ENCODE peak calls at places on chromosome 16, in four cellular contexts. N is hepatocyte, Z is neural progenitor cell, Y is MM.1S. M is an unnamed sample.

GRCh38 chr16:89507834-89508590 is at the start of gene SPG7:
- DNase-seq in N (peak; percentile 95), Z (peak; percentile 96), Y (peak; percentile 75), M (peak; percentile 84)

GRCh38 chr16:21589551-21589950 is 9.8 kb upstream of the METTL9 start:
- DNase-seq in N (no peak), Z (no peak), Y (no peak), M (no peak)

GRCh38 chr16:12340151-12340733 is 363.7 kb downstream of the SNX29 start:
- DNase-seq in N (peak; percentile 69), Z (peak; percentile 64), Y (peak; percentile 24), M (peak; percentile 60)

GRCh38 chr16:56880685-56881084 is 15.7 kb downstream of the SLC12A3 start:
- DNase-seq in N (no peak), Z (no peak), Y (no peak), M (no peak)

GRCh38 chr16:56389554-56389953 is 35.8 kb downstream of the AMFR start:
- DNase-seq in N (no peak), Z (no peak), Y (no peak), M (peak; percentile 46)

GRCh38 chr16:68790130-68790761 is 53.1 kb upstream of the TANGO6 start:
- DNase-seq in N (peak; percentile 57), Z (peak; percentile 20), Y (no peak), M (peak; percentile 85)

GRCh38 chr16:22688463-22688862 is 125.5 kb upstream of the HS3ST2 start:
- DNase-seq in N (no peak), Z (no peak), Y (no peak), M (no peak)

GRCh38 chr16:49696414-49697101 is 159.4 kb downstream of the ZNF423 start:
- DNase-seq in N (no peak), Z (peak; percentile 91), Y (no peak), M (no peak)

GRCh38 chr16:16124974-16125373 is 98.3 kb downstream of the ABCC6 start:
- DNase-seq in N (no peak), Z (no peak), Y (no peak), M (no peak)

GRCh38 chr16:71474864-71475263 is 12.8 kb upstream of the ZNF23 start:
- DNase-seq in N (no peak), Z (no peak), Y (no peak), M (peak; percentile 90)

GRCh38 chr16:81140930-81141780 is 45.0 kb upstream of the GCSH start:
- DNase-seq in N (no peak), Z (peak; percentile 31), Y (no peak), M (peak; percentile 12)

GRCh38 chr16:64830653-64831052 is 291.2 kb downstream of the CDH11 start:
- DNase-seq in N (no peak), Z (no peak), Y (no peak), M (peak; percentile 16)

GRCh38 chr16:63361032-63361624 is 1324.9 kb upstream of the CDH8 start:
- DNase-seq in N (peak; percentile 68), Z (peak; percentile 74), Y (peak; percentile 74), M (peak; percentile 52)

GRCh38 chr16:61926766-61927165 is 109.5 kb downstream of the CDH8 start:
- DNase-seq in N (no peak), Z (no peak), Y (no peak), M (peak; percentile 31)

GRCh38 chr16:87828071-87828971 is 41.0 kb downstream of the SLC7A5 start:
- DNase-seq in N (no peak), Z (no peak), Y (no peak), M (no peak)

GRCh38 chr16:3038256-3038655 is 1.5 kb upstream of the BICDL2 start:
- DNase-seq in N (peak; percentile 71), Z (no peak), Y (no peak), M (no peak)

GRCh38 chr16:19886061-19886792 is 1.6 kb upstream of the GPRC5B start:
- DNase-seq in N (peak; percentile 83), Z (peak; percentile 81), Y (peak; percentile 83), M (peak; percentile 83)

GRCh38 chr16:49597796-49598195 is 224.2 kb downstream of the C16orf78 start:
- DNase-seq in N (no peak), Z (no peak), Y (no peak), M (no peak)

GRCh38 chr16:54856871-54857270 is 73.8 kb upstream of the IRX5 start:
- DNase-seq in N (no peak), Z (no peak), Y (no peak), M (no peak)

GRCh38 chr16:10027553-10027952 is 154.7 kb downstream of the GRIN2A start:
- DNase-seq in N (no peak), Z (no peak), Y (no peak), M (no peak)

GRCh38 chr16:56670640-56670934 is 973 bp downstream of the MT1H start:
- DNase-seq in N (no peak), Z (no peak), Y (no peak), M (no peak)

GRCh38 chr16:85746431-85747227 is 4.3 kb downstream of the C16orf74 start:
- DNase-seq in N (no peak), Z (no peak), Y (no peak), M (peak; percentile 96)

GRCh38 chr16:70428178-70428998 is 10.5 kb downstream of the ST3GAL2 start:
- DNase-seq in N (peak; percentile 95), Z (peak; percentile 75), Y (peak; percentile 92), M (peak; percentile 91)

GRCh38 chr16:35398208-35398607 is 1938.8 kb downstream of the TP53TG3F start:
- DNase-seq in N (no peak), Z (no peak), Y (no peak), M (no peak)

GRCh38 chr16:48498761-48499600 is 111.0 kb downstream of the N4BP1 start:
- DNase-seq in N (peak; percentile 64), Z (no peak), Y (no peak), M (peak; percentile 59)

GRCh38 chr16:48501516-48502377 is 108.2 kb downstream of the N4BP1 start:
- DNase-seq in N (no peak), Z (no peak), Y (no peak), M (no peak)

GRCh38 chr16:48500981-48501380 is 109.0 kb downstream of the N4BP1 start:
- DNase-seq in N (no peak), Z (no peak), Y (no peak), M (no peak)

GRCh38 chr16:48497932-48498760 is 111.8 kb downstream of the N4BP1 start:
- DNase-seq in N (no peak), Z (no peak), Y (no peak), M (no peak)

DNA sequence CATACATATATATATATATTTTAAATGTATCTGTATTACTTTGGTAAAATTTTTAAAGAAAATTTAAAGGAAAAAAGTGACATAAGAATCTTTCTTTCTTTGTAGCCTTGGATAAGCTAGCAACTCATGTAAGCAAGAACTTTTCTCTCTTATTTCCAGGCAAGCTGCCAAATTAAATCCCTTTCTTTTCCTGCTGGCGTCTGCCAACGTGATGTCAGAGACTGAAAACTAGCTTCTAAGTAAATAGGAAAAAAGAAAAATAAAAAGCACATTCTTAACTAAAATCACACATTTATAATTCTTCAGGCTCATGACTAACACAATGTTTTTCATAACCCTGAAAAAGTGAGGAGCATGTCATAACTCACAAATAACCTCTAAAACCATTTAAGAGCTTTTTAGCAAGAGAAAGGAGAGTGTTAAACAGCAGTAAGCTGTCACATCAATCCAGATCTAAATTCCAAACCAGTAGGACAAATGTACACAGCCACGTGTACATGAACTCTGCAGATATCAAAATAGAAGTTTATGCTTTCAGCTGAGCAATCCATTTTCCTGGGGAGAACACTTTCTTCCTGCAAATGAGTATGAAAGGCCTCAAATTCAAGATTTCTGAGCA is 110.0 kb downstream of the N4BP1 start:
- DNase-seq in N (peak; percentile 81), Z (no peak), Y (no peak), M (peak; percentile 52)
- TF ChIP-seq EZH2phosphoT487 in N (no peak), Z (no peak), Y (no peak), M (no peak)

GRCh38 chr16:80039777-80040176 is 439.2 kb upstream of the MAF start:
- DNase-seq in N (no peak), Z (no peak), Y (no peak), M (no peak)

GRCh38 chr16:80041399-80041798 is 440.9 kb upstream of the MAF start:
- DNase-seq in N (no peak), Z (no peak), Y (no peak), M (no peak)

GRCh38 chr16:80038566-80038965 is 438.0 kb upstream of the MAF start:
- DNase-seq in N (no peak), Z (no peak), Y (no peak), M (no peak)

GRCh38 chr16:80040413-80040812 is 439.9 kb upstream of the MAF start:
- DNase-seq in N (no peak), Z (no peak), Y (no peak), M (no peak)

DNA sequence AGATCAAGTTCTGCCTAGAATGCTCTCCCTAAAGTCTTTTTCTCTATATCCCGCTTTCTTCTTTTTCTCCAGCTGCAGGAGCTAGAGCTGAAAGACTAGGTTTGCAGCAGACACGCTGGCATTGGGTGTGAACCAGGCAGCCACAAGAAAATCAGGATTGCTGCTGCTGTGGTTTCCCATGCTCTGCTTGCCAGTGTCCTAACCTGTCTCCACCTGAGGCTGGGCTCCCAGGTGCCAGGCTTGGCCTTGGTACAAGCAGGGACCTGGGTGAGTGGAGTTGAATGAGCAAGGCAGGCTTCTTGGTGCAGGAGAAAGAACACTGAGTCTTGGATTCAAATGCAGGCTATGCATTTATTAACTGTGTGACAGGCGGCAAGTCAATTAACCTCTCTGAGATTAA is 440.3 kb upstream of the MAF start:
- DNase-seq in N (no peak), Z (no peak), Y (no peak), M (no peak)
- TF ChIP-seq EZH2phosphoT487 in N (no peak), Z (no peak), Y (no peak), M (no peak)

GRCh38 chr16:66606000-66606751 is 1.7 kb downstream of the CMTM3 start:
- DNase-seq in N (no peak), Z (no peak), Y (no peak), M (no peak)

GRCh38 chr16:66610111-66610820 is 5.8 kb downstream of the CMTM3 start:
- DNase-seq in N (no peak), Z (no peak), Y (no peak), M (no peak)

GRCh38 chr16:66612422-66612821 is 7.9 kb downstream of the CMTM3 start:
- DNase-seq in N (no peak), Z (no peak), Y (no peak), M (no peak)

GRCh38 chr16:66608241-66609138 is 4.0 kb downstream of the CMTM3 start:
- DNase-seq in N (peak; percentile 95), Z (peak; percentile 90), Y (peak; percentile 88), M (peak; percentile 83)

DNA sequence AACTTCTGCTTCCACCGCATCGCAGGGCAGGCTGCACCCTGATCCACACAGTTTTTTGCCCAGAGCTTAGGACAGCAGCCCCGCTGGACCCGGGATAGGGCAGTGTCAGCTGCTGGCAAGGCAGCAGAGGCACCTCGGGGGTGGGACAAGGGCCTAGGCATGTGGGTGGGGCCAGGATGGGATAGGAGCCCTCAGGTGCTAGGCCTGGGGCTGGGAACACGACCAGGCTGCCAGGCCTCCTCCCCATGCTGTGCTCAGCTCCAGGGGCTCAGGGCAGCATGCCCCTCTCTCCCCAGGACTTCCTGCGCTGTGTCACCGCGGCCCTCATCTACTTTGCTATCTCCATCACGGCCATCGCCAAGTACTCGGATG is 4.6 kb downstream of the CMTM3 start:
- DNase-seq in N (no peak), Z (no peak), Y (no peak), M (no peak)
- TF ChIP-seq EZH2phosphoT487 in N (no peak), Z (no peak), Y (no peak), M (no peak)

GRCh38 chr16:988465-989353 is 7.1 kb downstream of the SOX8 start:
- DNase-seq in N (no peak), Z (no peak), Y (no peak), M (no peak)

GRCh38 chr16:986925-987581 is 5.5 kb downstream of the SOX8 start:
- DNase-seq in N (no peak), Z (no peak), Y (no peak), M (no peak)

GRCh38 chr16:989354-989814 is 7.8 kb downstream of the SOX8 start:
- DNase-seq in N (peak; percentile 37), Z (no peak), Y (no peak), M (no peak)

GRCh38 chr16:986411-986810 is 4.8 kb downstream of the SOX8 start:
- DNase-seq in N (no peak), Z (no peak), Y (no peak), M (peak; percentile 12)

GRCh38 chr16:987846-988245 is 6.3 kb downstream of the SOX8 start:
- DNase-seq in N (no peak), Z (no peak), Y (no peak), M (no peak)
- TF ChIP-seq EZH2phosphoT487 in N (no peak), Z (no peak), Y (no peak), M (no peak)

M was measured in PC-3.